ENCODE peak calls at places on chromosome 19, in nine cellular contexts. N is endothelial cell, I is IMR-90, W is fibroblast of lung, G is heart right ventricle, C is lower leg skin, F is HFF-Myc, E is fibroblast of the aortic adventitia, L is astrocyte of the spinal cord. U is an unnamed sample.

GRCh38 chr19:15101479-15102082 is 5.6 kb upstream of the SYDE1 start:
- DNase-seq in N (peak), I (peak), W (peak), G (no peak), C (no peak), F (no peak), E (peak), L (peak), U (no peak)

GRCh38 chr19:14214580-14214979 is 8.6 kb upstream of the ADGRL1 start:
- DNase-seq in N (no peak), I (no peak), W (no peak), G (no peak), C (no peak), F (no peak), E (no peak), L (no peak), U (no peak)

GRCh38 chr19:30711296-30711695 is 339.1 kb downstream of the ZNF536 start:
- DNase-seq in N (no peak), I (no peak), W (no peak), G (no peak), C (no peak), F (no peak), E (no peak), L (no peak), U (no peak)

GRCh38 chr19:22545751-22546150 is 88.4 kb upstream of the ZNF492 start:
- DNase-seq in N (peak), I (no peak), W (peak), G (peak), C (no peak), F (peak), E (no peak), L (no peak), U (no peak)

GRCh38 chr19:39411832-39412099 is 703 bp upstream of the PLEKHG2 start:
- DNase-seq in N (peak), I (peak), W (peak), G (peak), C (peak), F (peak), E (peak), L (peak), U (no peak)

GRCh38 chr19:872266-872951 is 12.9 kb downstream of the CFD start:
- DNase-seq in N (no peak), I (peak), W (peak), G (peak), C (peak), F (no peak), E (peak), L (peak), U (no peak)

GRCh38 chr19:16445238-16446107 is 26.3 kb downstream of the EPS15L1 start:
- DNase-seq in N (no peak), I (peak), W (peak), G (no peak), C (no peak), F (no peak), E (no peak), L (peak), U (no peak)

GRCh38 chr19:50629194-50629593 is 10.5 kb downstream of the SYT3 start:
- DNase-seq in N (no peak), I (no peak), W (no peak), G (no peak), C (no peak), F (no peak), E (no peak), L (no peak), U (no peak)

GRCh38 chr19:39737351-39737750 is 478 bp downstream of the CLC start:
- DNase-seq in N (no peak), I (no peak), W (no peak), G (no peak), C (no peak), F (no peak), E (no peak), L (no peak), U (no peak)

GRCh38 chr19:19134687-19135158 is 3.6 kb downstream of the TMEM161A start:
- DNase-seq in N (no peak), I (no peak), W (no peak), G (peak), C (no peak), F (no peak), E (no peak), L (no peak), U (no peak)

DNA sequence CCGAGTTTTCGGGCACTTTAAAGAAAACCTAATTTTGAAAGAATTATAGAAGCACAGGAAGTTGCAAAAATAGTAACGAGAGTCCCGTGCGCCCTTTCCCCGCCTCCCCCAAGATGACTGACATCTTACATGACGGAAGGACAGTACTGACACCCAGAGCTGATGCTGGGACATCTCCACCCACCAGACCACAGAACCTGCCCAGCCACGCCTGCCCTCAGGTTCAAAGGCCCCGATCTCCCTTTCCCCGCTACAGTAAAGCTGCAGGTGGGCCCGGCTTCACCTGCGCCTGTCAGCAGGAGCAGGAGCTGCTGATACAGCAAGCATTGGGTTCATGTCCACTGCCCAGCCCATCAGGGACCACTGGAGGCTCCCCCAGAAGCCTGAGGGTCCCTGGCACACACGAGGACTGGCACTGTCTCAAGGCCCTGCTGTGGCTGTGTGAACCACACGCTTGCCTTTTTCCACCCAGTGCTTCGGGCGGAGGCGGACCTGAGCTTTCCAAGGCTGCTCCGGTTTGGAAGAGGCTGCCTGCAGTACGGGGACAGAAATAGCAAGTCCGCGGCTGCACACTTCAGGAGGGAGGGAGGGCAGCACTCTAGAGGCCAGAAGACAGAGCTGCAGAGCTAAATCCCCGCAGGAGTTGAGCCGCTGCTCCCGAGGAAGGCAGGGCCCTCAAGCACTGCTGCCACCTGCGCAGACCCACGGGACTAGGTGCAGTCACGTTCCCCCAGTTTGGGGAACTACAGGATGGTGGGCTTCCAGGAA is 8.7 kb downstream of the MAP2K2 start:
- DNase-seq in N (no peak), I (no peak), W (no peak), G (peak), C (no peak), F (no peak), E (no peak), L (no peak), U (no peak)
- TF ChIP-seq CTCF in N (no peak), I (no peak), W (no peak), G (peak), C (no peak), F (no peak), E (no peak), L (no peak), U (no peak)

GRCh38 chr19:11551603-11552235 is 7.3 kb downstream of the ELOF1 start:
- DNase-seq in N (peak), I (no peak), W (no peak), G (no peak), C (no peak), F (no peak), E (no peak), L (no peak), U (no peak)
- TF ChIP-seq CTCF in N (peak), I (peak), W (peak), G (peak), C (no peak), F (peak), E (peak), L (peak), U (no peak)

DNA sequence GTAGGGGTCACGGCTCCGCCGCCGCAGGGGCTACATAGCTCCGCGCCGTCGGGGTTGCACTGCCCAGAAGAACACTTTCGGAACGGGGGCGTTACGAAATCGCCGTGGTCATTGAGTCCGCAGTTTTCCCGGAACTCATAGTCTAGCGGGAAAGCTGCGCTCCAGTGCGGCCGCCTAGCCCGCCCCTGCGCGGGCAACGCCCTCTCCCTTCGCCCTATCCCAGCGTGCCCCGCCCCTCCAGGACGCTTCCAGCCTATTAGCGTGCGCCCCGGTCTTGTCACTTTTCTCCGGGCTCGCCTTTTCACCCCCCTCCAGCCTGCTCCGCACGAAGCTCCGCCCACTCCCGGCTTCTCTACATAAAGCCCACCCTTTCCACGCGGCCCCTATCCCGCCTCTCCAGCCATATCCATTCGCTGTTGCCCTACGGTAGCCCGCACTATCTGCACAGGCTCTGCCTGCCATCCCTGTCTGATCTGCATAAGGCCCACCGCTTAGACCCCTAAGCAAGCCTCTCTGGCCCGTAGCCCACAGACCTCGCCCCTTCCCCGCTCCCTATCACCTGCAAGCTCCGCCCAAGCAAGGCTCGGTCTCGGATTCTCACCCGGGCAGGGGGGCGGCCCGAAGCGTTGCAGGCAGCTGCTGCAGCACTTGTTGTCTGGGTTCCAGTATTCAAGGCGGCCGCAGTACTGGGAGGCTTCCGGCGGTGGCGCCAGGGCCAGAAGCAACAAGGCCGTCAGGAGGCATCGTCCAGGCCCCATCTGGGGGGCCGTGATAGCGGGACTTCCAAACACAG is 1.6 kb downstream of the IGFLR1 start:
- DNase-seq in N (peak), I (peak), W (peak), G (peak), C (peak), F (peak), E (peak), L (peak), U (peak)
- TF ChIP-seq CTCF in N (no peak), I (peak), W (no peak), G (peak), C (no peak), F (no peak), E (peak), L (peak), U (no peak)

DNA sequence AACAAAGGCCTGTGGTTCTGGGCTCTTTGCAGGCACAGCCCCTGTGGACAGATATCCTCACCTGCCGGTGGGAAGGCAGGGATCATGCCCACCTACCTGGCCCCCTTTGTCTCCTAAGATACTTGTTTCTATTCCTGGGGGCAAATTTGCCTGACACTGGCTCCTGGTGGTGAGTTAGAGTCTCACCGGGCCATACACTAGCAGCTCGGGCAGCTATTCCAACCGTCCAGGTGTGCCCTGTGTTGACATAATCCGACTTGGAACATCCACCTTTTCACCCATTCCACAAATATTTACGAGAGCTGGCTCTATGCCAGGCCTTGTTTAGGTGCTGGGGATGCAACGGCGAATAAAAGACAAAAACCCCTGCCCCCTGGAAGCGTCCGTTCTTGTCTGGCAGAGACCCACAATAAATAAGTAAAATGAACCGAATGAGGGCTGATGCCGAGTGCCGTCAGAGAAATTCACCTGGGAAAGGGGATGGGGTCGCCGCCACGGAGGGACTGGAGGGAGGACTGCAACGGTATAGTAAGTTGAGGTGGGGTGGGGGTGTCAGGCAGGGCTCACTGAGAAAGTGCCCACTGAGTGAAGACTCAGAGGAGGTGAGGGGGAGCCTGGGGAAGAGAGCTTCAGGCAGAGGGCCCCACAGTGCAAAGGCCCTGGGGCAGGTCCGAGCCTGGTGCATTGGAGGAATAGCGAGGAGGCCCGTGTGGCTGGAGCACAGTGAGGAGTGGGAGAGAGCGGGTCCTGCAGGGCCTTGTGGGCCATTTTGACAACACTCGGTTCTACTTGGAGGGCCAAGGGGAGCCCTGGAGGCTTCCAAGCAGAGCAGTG is 43.2 kb upstream of the RANBP3 start:
- DNase-seq in N (no peak), I (no peak), W (no peak), G (no peak), C (no peak), F (no peak), E (no peak), L (no peak), U (no peak)
- TF ChIP-seq CTCF in N (no peak), I (no peak), W (no peak), G (no peak), C (no peak), F (no peak), E (no peak), L (no peak), U (no peak)

GRCh38 chr19:40806385-40807146 is 7.6 kb downstream of the EGLN2 start:
- DNase-seq in N (peak), I (peak), W (peak), G (peak), C (peak), F (peak), E (peak), L (peak), U (peak)

GRCh38 chr19:40803857-40804782 is 5.1 kb downstream of the EGLN2 start:
- DNase-seq in N (no peak), I (no peak), W (no peak), G (peak), C (no peak), F (no peak), E (no peak), L (no peak), U (no peak)

GRCh38 chr19:40803170-40803856 is 4.3 kb downstream of the EGLN2 start:
- DNase-seq in N (no peak), I (no peak), W (no peak), G (no peak), C (no peak), F (no peak), E (no peak), L (no peak), U (no peak)

GRCh38 chr19:40805258-40805868 is 6.4 kb downstream of the EGLN2 start:
- DNase-seq in N (no peak), I (no peak), W (no peak), G (peak), C (no peak), F (no peak), E (no peak), L (no peak), U (no peak)

GRCh38 chr19:40804783-40805242 is 5.8 kb downstream of the EGLN2 start:
- DNase-seq in N (no peak), I (no peak), W (no peak), G (no peak), C (no peak), F (no peak), E (no peak), L (no peak), U (no peak)
- TF ChIP-seq CTCF in N (no peak), I (no peak), W (peak), G (no peak), C (no peak), F (no peak), E (no peak), L (peak), U (no peak)